ENCODE peak calls at places on chromosome 1, in four cellular contexts. U is upper lobe of left lung; B is T-helper 2 cell treated with Interferon-gamma antibody and Interleukin-4, amounts not matched to agents 5 μg/mL and 100 μg/mL, for 36 hours; A is activated CD4-positive, alpha-beta T cell treated with anti-CD3 and anti-CD28 coated beads, Interleukin-2, amount 10 ng/mL, durations not matched to agents 24 days and 14 days. M is an unnamed sample.
A peak's percentile ranks its signal among the peaks of the same experiment; 100 is the strongest.

GRCh38 chr1:27336756-27337155 is 5.1 kb upstream of the SYTL1 start:
- DNase-seq in U (no peak), B (no peak), A (no peak), M (no peak)

GRCh38 chr1:110153407-110153950 is 3.2 kb downstream of the SLC6A17 start:
- DNase-seq in U (no peak), B (no peak), A (no peak), M (no peak)

GRCh38 chr1:54406339-54407181 is at the start of gene SSBP3:
- DNase-seq in U (peak; percentile 99), B (peak; percentile 92), A (peak; percentile 98), M (peak; percentile 90)

GRCh38 chr1:215417122-215417521 is 150.0 kb upstream of the KCTD3 start:
- DNase-seq in U (no peak), B (no peak), A (no peak), M (no peak)

GRCh38 chr1:151944110-151944858 is 35.0 kb upstream of the THEM4 start:
- DNase-seq in U (no peak), B (no peak), A (no peak), M (no peak)

GRCh38 chr1:21783679-21784603 is 992 bp upstream of the USP48 start:
- DNase-seq in U (peak; percentile 91), B (no peak), A (peak; percentile 61), M (no peak)

GRCh38 chr1:244826712-244827111 is 8.7 kb upstream of the COX20 start:
- DNase-seq in U (no peak), B (no peak), A (no peak), M (no peak)

GRCh38 chr1:235075121-235075954 is 53.3 kb downstream of the TOMM20 start:
- DNase-seq in U (no peak), B (peak; percentile 86), A (peak; percentile 82), M (peak; percentile 94)